ENCODE peak calls at places on chromosome 11, in eight cellular contexts. U is stomach, H is HCT116, D is spleen, I is sigmoid colon, X is suprapubic skin, V is esophagus muscularis mucosa, P is HepG2. R is an unnamed sample.

GRCh38 chr11:10451399-10452116 is 3.5 kb upstream of the AMPD3 start:
- DNase-seq in V (no peak), X (no peak), D (peak), I (no peak), U (no peak), H (no peak), P (no peak), R (no peak)

GRCh38 chr11:131841028-131841427 is 470.6 kb downstream of the NTM start:
- DNase-seq in X (no peak), I (no peak), D (no peak), V (no peak), H (no peak), P (no peak), U (no peak), R (no peak)

GRCh38 chr11:132803436-132803835 is 728.9 kb downstream of the OPCML start:
- DNase-seq in P (no peak), V (no peak), H (no peak), X (no peak), I (no peak), D (no peak), U (no peak), R (no peak)

GRCh38 chr11:115503083-115503885 is 931 bp downstream of the CADM1 start:
- DNase-seq in U (peak), V (no peak), H (no peak), P (peak), D (peak), I (peak), X (peak), R (peak)

GRCh38 chr11:8258771-8259170 is 4.9 kb downstream of the LMO1 start:
- DNase-seq in V (no peak), D (peak), U (peak), X (no peak), I (peak), P (no peak), H (no peak), R (no peak)

GRCh38 chr11:12170984-12171383 is 60.6 kb downstream of the MICAL2 start:
- DNase-seq in H (no peak), X (no peak), D (no peak), I (peak), V (no peak), U (no peak), P (no peak), R (no peak)

GRCh38 chr11:73244589-73245240 is 26.6 kb downstream of the P2RY2 start:
- DNase-seq in U (no peak), X (no peak), H (no peak), V (no peak), P (no peak), I (peak), D (peak), R (no peak)

GRCh38 chr11:78158987-78159662 is 19.7 kb upstream of the ALG8 start:
- DNase-seq in X (no peak), H (no peak), I (peak), P (no peak), D (peak), V (no peak), U (no peak), R (no peak)

GRCh38 chr11:64845125-64845735 is 777 bp upstream of the CDC42BPG start:
- DNase-seq in H (no peak), D (no peak), U (no peak), I (no peak), X (no peak), V (no peak), P (peak), R (no peak)

GRCh38 chr11:15288801-15289342 is 174.1 kb downstream of the INSC start:
- DNase-seq in D (no peak), V (no peak), X (no peak), U (no peak), H (no peak), I (no peak), P (no peak), R (no peak)

GRCh38 chr11:46281374-46281831 is 3.9 kb downstream of the CREB3L1 start:
- DNase-seq in U (peak), V (no peak), I (peak), P (no peak), D (no peak), H (no peak), X (no peak), R (no peak)

GRCh38 chr11:35237860-35238715 is 99.1 kb downstream of the CD44 start:
- DNase-seq in U (peak), P (peak), H (peak), I (no peak), V (no peak), X (no peak), D (no peak), R (no peak)

DNA sequence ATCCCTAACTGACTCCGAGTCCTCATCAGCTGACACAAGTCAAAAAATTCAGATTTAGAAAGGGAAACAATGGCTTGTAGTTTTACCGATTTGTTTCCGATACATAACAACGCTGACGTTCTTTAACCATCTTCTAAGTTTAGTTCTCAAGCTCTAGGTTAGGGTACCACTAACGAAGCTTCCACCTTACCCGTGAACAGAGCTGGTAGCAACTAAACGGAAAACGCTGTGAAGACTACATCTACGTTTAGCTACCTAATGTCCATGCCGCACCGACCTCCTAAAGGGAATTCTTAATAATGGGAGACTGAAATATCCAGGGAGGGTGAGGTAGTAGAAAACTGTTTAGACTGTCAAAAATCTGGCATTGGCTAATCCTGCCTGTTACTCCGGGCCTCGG is 1.0 kb downstream of the NUP98 start:
- DNase-seq in D (no peak), P (no peak), H (no peak), X (no peak), U (no peak), V (no peak), I (no peak), R (no peak)
- TF ChIP-seq POLR2AphosphoS5 in D (no peak), P (no peak), H (no peak), X (no peak), U (no peak), V (no peak), I (no peak), R (no peak)

GRCh38 chr11:117316197-117316961 is at the start of gene BACE1:
- DNase-seq in D (peak), V (peak), X (peak), P (peak), U (peak), H (peak), I (peak), R (peak)
- H3K4me3 ChIP-seq in D (peak), V (peak), X (peak), P (peak), U (peak), H (peak), I (peak), R (peak)

GRCh38 chr11:94493443-94494199 is at the start of the genes ANKRD49 and MRE11:
- DNase-seq in X (peak), H (peak), P (peak), I (peak), U (peak), V (peak), D (peak), R (peak)
- TF ChIP-seq POLR2A in X (peak), H (peak), P (peak), I (peak), U (no peak), V (peak), D (no peak), R (peak)

DNA sequence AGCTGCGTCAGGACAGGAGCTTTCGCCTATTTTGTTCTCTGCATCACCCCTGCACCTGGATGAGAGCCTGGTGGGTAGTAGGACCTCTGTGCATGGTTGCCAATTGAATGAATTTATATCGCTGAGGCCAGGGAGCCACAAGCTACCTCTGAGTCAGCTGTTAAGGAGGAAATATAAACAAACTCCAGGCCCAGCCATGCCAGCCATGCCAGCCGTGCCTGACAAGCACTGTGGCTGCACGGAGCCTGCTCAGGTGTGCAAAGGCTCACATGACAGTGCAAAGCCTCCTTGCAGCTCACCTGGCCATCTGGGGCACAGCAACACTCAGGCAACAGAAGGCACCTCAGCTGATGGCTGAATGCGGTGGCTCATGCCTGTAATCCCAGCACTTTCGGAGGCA is 33.7 kb upstream of the LINC01488 start:
- DNase-seq in X (no peak), P (no peak), I (no peak), D (peak), H (no peak), U (peak), V (no peak), R (no peak)
- TF ChIP-seq POLR2AphosphoS5 in X (no peak), P (no peak), I (no peak), D (no peak), H (no peak), U (no peak), V (no peak), R (no peak)

DNA sequence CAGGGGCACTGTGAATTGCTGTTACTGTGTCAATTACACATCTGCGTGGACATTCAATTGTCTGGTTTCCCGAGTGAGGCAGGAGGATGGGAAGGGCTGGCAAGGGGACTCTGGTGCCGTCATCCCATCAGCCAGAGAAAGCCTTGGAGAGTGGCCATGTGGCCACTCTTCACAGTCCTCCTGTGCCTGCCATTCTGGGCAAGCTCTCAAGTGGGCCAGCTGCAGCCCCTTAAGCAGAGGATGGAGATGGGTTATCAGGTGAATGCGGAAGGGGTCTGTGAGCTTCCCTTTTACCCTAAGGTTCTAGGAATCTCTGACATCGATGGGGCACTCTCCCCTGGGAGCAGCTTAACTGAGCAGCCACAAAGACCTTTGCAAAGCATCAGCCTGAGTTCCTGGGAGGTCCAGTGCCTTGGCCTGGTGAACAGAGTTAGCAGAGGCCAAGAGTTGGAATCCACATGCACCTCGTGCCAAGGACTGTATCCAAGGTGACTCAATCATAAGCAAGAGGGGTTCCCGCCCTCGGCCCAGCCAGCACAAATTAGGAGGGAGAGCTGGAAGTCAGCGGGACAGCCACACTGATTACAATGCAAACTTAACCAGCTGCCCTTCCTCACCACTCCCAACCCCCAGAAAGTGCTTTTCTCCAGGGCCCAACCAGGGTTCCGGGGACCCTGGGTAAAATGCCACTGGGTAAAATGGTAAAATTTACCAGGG is 193.7 kb downstream of the BUD13 start:
- DNase-seq in V (no peak), I (no peak), U (no peak), H (no peak), P (peak), X (no peak), D (no peak), R (no peak)
- H3K4me3 ChIP-seq in V (no peak), I (no peak), U (no peak), H (no peak), P (no peak), X (no peak), D (no peak), R (no peak)

GRCh38 chr11:313787-314547 is at the start of gene IFITM1:
- DNase-seq in D (peak), V (no peak), X (no peak), P (no peak), H (no peak), U (no peak), I (no peak), R (no peak)

GRCh38 chr11:315516-315994 is 1.7 kb downstream of the IFITM1 start:
- DNase-seq in X (no peak), U (no peak), V (no peak), H (no peak), I (peak), P (no peak), D (peak), R (no peak)

GRCh38 chr11:316891-317291 is 3.1 kb downstream of the IFITM1 start:
- DNase-seq in D (no peak), U (no peak), X (no peak), I (no peak), V (no peak), P (no peak), H (no peak), R (no peak)

GRCh38 chr11:315051-315481 is 1.2 kb downstream of the IFITM1 start:
- DNase-seq in X (no peak), I (no peak), H (no peak), D (peak), U (no peak), P (peak), V (no peak), R (no peak)

DNA sequence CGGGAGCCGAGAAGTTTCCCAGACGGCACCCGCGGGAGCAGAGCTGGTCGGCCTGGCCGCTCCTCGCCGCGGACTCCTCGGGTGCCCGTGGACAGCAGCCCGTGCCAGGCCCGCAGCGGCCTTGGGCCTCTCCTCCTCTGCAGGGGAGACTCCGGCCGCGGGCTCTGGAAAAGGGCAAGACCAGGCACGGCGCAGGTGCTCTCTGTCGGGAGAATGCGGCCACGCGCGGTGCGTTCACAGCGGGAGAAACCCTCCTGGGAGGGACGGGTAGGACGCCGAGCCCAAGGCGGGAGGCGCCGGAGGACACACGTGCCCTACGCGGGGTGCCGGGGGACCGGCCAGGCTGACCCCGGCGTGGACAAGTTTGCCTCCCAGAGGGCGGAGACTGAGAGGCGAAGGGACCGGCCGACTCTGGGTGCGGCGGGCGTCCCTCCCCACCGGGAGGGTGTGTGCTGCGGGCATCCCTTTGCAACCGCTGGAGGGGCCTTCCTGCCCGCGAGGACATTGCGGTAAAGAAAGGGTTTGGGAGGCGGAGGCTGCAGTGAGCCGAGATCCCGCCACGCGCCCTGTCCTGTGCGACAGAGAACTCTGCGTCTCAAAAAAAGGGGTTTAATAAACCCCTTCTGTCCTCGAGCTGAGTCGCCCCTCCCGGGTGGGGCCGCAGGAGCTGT is 2.3 kb downstream of the IFITM1 start:
- DNase-seq in U (no peak), I (peak), D (peak), V (no peak), X (no peak), H (no peak), P (no peak), R (no peak)
- TF ChIP-seq POLR2A in U (no peak), I (no peak), D (no peak), V (no peak), X (no peak), H (no peak), P (no peak), R (no peak)

GRCh38 chr11:66337103-66337899 is 1.1 kb upstream of the RIN1 start:
- DNase-seq in I (peak), H (no peak), X (no peak), U (no peak), V (no peak), D (peak), P (no peak), R (no peak)
- TF ChIP-seq POLR2AphosphoS5 in I (no peak), H (no peak), X (no peak), U (no peak), V (no peak), D (no peak), P (no peak), R (no peak)

GRCh38 chr11:987671-988070 is 48.8 kb downstream of the MUC6 start:
- DNase-seq in I (no peak), D (no peak), U (no peak), H (no peak), P (no peak), V (no peak), X (no peak), R (no peak)

GRCh38 chr11:985848-986247 is 50.7 kb downstream of the MUC6 start:
- DNase-seq in P (no peak), X (no peak), I (no peak), H (no peak), D (no peak), V (no peak), U (no peak), R (no peak)

GRCh38 chr11:985435-985834 is 51.1 kb downstream of the MUC6 start:
- DNase-seq in H (no peak), U (no peak), X (no peak), V (no peak), I (no peak), P (no peak), D (no peak), R (no peak)

GRCh38 chr11:986952-987305 is 49.6 kb downstream of the MUC6 start:
- DNase-seq in D (no peak), U (no peak), H (no peak), X (no peak), V (no peak), I (no peak), P (no peak), R (no peak)

GRCh38 chr11:986270-986951 is 50.1 kb downstream of the MUC6 start:
- DNase-seq in D (no peak), P (no peak), I (no peak), H (no peak), U (peak), X (no peak), V (no peak), R (peak)
- H3K4me3 ChIP-seq in D (no peak), P (no peak), I (no peak), H (no peak), U (no peak), X (no peak), V (no peak), R (no peak)